ENCODE peak calls at places on chromosomes 6 and 20, in seven cellular contexts. Q is adrenal gland; X is effector CD4-positive, alpha-beta T cell; Y is stimulated activated naive CD4-positive, alpha-beta T cell; V is COR-L47; G is stimulated activated CD8-positive, alpha-beta memory T cell treated with anti-CD3 and anti-CD28 coated beads, Interleukin-12 subunit alpha, Interleukin-12 subunit beta, amount 100 ng/mL, for 1 hour; Z is hypothalamus. F is an unnamed sample.

GRCh38 chr6:4021862-4022715 is 56.8 kb downstream of the FAM217A start:
- DNase-seq in Z (no peak), Y (peak; percentile 68), Q (no peak), X (no peak), G (no peak), V (no peak), F (no peak)

GRCh38 chr20:19813839-19814238 is 55.8 kb downstream of the RIN2 start:
- DNase-seq in Z (no peak), V (no peak), Y (no peak), Q (no peak), G (no peak), X (no peak), F (no peak)

GRCh38 chr20:63253438-63254236 is 626 bp downstream of the NKAIN4 start:
- DNase-seq in V (no peak), G (no peak), Z (peak; percentile 82), X (no peak), Q (no peak), Y (no peak), F (no peak)

GRCh38 chr6:139473239-139473701 is 98.8 kb upstream of the CITED2 start:
- DNase-seq in G (no peak), X (no peak), Y (no peak), V (no peak), Q (peak; percentile 61), Z (no peak), F (no peak)

GRCh38 chr6:102764317-102764716 is 1370.8 kb downstream of the GRIK2 start:
- DNase-seq in G (no peak), Z (no peak), X (no peak), Q (no peak), V (no peak), Y (no peak), F (no peak)

GRCh38 chr20:44396369-44396768 is 40.9 kb downstream of the HNF4A start:
- DNase-seq in Q (no peak), X (no peak), Z (no peak), Y (no peak), V (no peak), G (no peak), F (no peak)

GRCh38 chr6:128666405-128666804 is 146.0 kb upstream of the PTPRK start:
- DNase-seq in G (no peak), Z (no peak), Y (no peak), Q (no peak), X (no peak), V (no peak), F (no peak)

GRCh38 chr6:30396833-30397479 is 52.0 kb downstream of the RPP21 start:
- DNase-seq in Z (peak; percentile 45), G (peak; percentile 79), X (peak; percentile 80), V (peak; percentile 69), Q (peak; percentile 87), Y (peak; percentile 84), F (peak; percentile 20)

GRCh38 chr6:117441824-117442264 is 16.1 kb upstream of the ROS1 start:
- DNase-seq in G (no peak), X (no peak), V (no peak), Z (no peak), Y (no peak), Q (no peak), F (no peak)

F was measured in SW 1271.